ENCODE peak calls at places on chromosomes 5 and 9, in nine cellular contexts. One of them, this sample, is unnamed.

GRCh38 chr5:473344-474192 is 30.6 kb downstream of the EXOC3 start:
- DNase-seq in suprapubic skin: peak
- DNase-seq in AG10803: peak
- DNase-seq in thoracic aorta: no peak
- DNase-seq in AG09309: peak
- DNase-seq in right atrium auricular region: no peak
- DNase-seq in stomach: peak
- DNase-seq in OCI-LY7: no peak
- DNase-seq in tibial artery: peak
- DNase-seq in this sample: peak

GRCh38 chr5:146137967-146138403 is 32.6 kb upstream of the PLAC8L1 start:
- DNase-seq in AG10803: no peak
- DNase-seq in thoracic aorta: no peak
- DNase-seq in AG09309: no peak
- DNase-seq in right atrium auricular region: no peak
- DNase-seq in OCI-LY7: no peak
- DNase-seq in stomach: peak
- DNase-seq in suprapubic skin: no peak
- DNase-seq in tibial artery: no peak
- DNase-seq in this sample: peak

GRCh38 chr9:129507805-129508204 is 113.1 kb downstream of the C9orf50 start:
- DNase-seq in thoracic aorta: no peak
- DNase-seq in OCI-LY7: no peak
- DNase-seq in right atrium auricular region: no peak
- DNase-seq in AG10803: no peak
- DNase-seq in tibial artery: no peak
- DNase-seq in suprapubic skin: no peak
- DNase-seq in AG09309: no peak
- DNase-seq in stomach: no peak
- DNase-seq in this sample: no peak

GRCh38 chr9:130689937-130690700 is 3.5 kb upstream of the EXOSC2 start:
- DNase-seq in AG10803: peak
- DNase-seq in stomach: peak
- DNase-seq in suprapubic skin: no peak
- DNase-seq in thoracic aorta: peak
- DNase-seq in AG09309: peak
- DNase-seq in tibial artery: peak
- DNase-seq in right atrium auricular region: peak
- DNase-seq in OCI-LY7: peak
- DNase-seq in this sample: peak

GRCh38 chr9:114478459-114478858 is 26.8 kb downstream of the WHRN start:
- DNase-seq in stomach: no peak
- DNase-seq in AG10803: no peak
- DNase-seq in AG09309: no peak
- DNase-seq in thoracic aorta: no peak
- DNase-seq in tibial artery: no peak
- DNase-seq in suprapubic skin: no peak
- DNase-seq in OCI-LY7: no peak
- DNase-seq in right atrium auricular region: no peak
- DNase-seq in this sample: no peak

GRCh38 chr5:178293815-178294214 is 61.2 kb upstream of the PHYKPL start:
- DNase-seq in AG09309: no peak
- DNase-seq in OCI-LY7: no peak
- DNase-seq in tibial artery: peak
- DNase-seq in stomach: no peak
- DNase-seq in AG10803: no peak
- DNase-seq in right atrium auricular region: no peak
- DNase-seq in suprapubic skin: no peak
- DNase-seq in thoracic aorta: no peak
- DNase-seq in this sample: no peak

GRCh38 chr9:129869585-129870501 is 34.6 kb downstream of the USP20 start:
- DNase-seq in thoracic aorta: no peak
- DNase-seq in AG10803: no peak
- DNase-seq in stomach: no peak
- DNase-seq in AG09309: no peak
- DNase-seq in OCI-LY7: no peak
- DNase-seq in suprapubic skin: no peak
- DNase-seq in tibial artery: no peak
- DNase-seq in right atrium auricular region: no peak
- DNase-seq in this sample: no peak

GRCh38 chr9:70324963-70325362 is 66.2 kb downstream of the SMC5 start:
- DNase-seq in OCI-LY7: no peak
- DNase-seq in suprapubic skin: no peak
- DNase-seq in right atrium auricular region: no peak
- DNase-seq in thoracic aorta: no peak
- DNase-seq in AG09309: peak
- DNase-seq in tibial artery: no peak
- DNase-seq in stomach: no peak
- DNase-seq in AG10803: peak
- DNase-seq in this sample: peak

GRCh38 chr5:141870226-141870625 is 8.0 kb downstream of the PCDH1 start:
- DNase-seq in tibial artery: peak
- DNase-seq in OCI-LY7: no peak
- DNase-seq in suprapubic skin: no peak
- DNase-seq in right atrium auricular region: no peak
- DNase-seq in stomach: peak
- DNase-seq in thoracic aorta: no peak
- DNase-seq in AG09309: no peak
- DNase-seq in AG10803: no peak
- DNase-seq in this sample: no peak

GRCh38 chr5:124627815-124628214 is 118.6 kb downstream of the ZNF608 start:
- DNase-seq in thoracic aorta: no peak
- DNase-seq in AG10803: no peak
- DNase-seq in suprapubic skin: no peak
- DNase-seq in stomach: no peak
- DNase-seq in AG09309: no peak
- DNase-seq in tibial artery: no peak
- DNase-seq in right atrium auricular region: no peak
- DNase-seq in OCI-LY7: no peak
- DNase-seq in this sample: no peak

GRCh38 chr9:2109066-2109650 is 94.0 kb downstream of the SMARCA2 start:
- DNase-seq in suprapubic skin: no peak
- DNase-seq in OCI-LY7: no peak
- DNase-seq in stomach: no peak
- DNase-seq in right atrium auricular region: no peak
- DNase-seq in thoracic aorta: no peak
- DNase-seq in AG09309: peak
- DNase-seq in AG10803: peak
- DNase-seq in tibial artery: no peak
- DNase-seq in this sample: peak

GRCh38 chr5:118531276-118531675 is 457.1 kb downstream of the DTWD2 start:
- DNase-seq in AG09309: no peak
- DNase-seq in OCI-LY7: no peak
- DNase-seq in thoracic aorta: no peak
- DNase-seq in suprapubic skin: no peak
- DNase-seq in stomach: no peak
- DNase-seq in tibial artery: no peak
- DNase-seq in right atrium auricular region: no peak
- DNase-seq in AG10803: no peak
- DNase-seq in this sample: no peak

GRCh38 chr9:135741276-135742219 is 39.6 kb downstream of the KCNT1 start:
- DNase-seq in right atrium auricular region: no peak
- DNase-seq in AG09309: no peak
- DNase-seq in OCI-LY7: no peak
- DNase-seq in suprapubic skin: no peak
- DNase-seq in AG10803: no peak
- DNase-seq in thoracic aorta: no peak
- DNase-seq in stomach: no peak
- DNase-seq in tibial artery: no peak
- DNase-seq in this sample: no peak

GRCh38 chr9:136254381-136255165 is 9.0 kb upstream of the QSOX2 start:
- DNase-seq in tibial artery: no peak
- DNase-seq in AG10803: no peak
- DNase-seq in AG09309: no peak
- DNase-seq in stomach: no peak
- DNase-seq in suprapubic skin: no peak
- DNase-seq in right atrium auricular region: no peak
- DNase-seq in OCI-LY7: no peak
- DNase-seq in thoracic aorta: no peak
- DNase-seq in this sample: no peak

GRCh38 chr5:168818586-168818985 is 239.4 kb upstream of the PANK3 start:
- DNase-seq in stomach: no peak
- DNase-seq in AG09309: no peak
- DNase-seq in AG10803: no peak
- DNase-seq in right atrium auricular region: no peak
- DNase-seq in OCI-LY7: no peak
- DNase-seq in tibial artery: no peak
- DNase-seq in suprapubic skin: no peak
- DNase-seq in thoracic aorta: no peak
- DNase-seq in this sample: no peak

GRCh38 chr5:139228201-139228796 is 30.1 kb upstream of the SIL1 start:
- DNase-seq in tibial artery: no peak
- DNase-seq in AG10803: peak
- DNase-seq in suprapubic skin: no peak
- DNase-seq in thoracic aorta: no peak
- DNase-seq in stomach: no peak
- DNase-seq in right atrium auricular region: no peak
- DNase-seq in AG09309: no peak
- DNase-seq in OCI-LY7: no peak
- DNase-seq in this sample: no peak

GRCh38 chr5:143564417-143564816 is 160.9 kb upstream of the NR3C1 start:
- DNase-seq in stomach: no peak
- DNase-seq in tibial artery: no peak
- DNase-seq in right atrium auricular region: no peak
- DNase-seq in OCI-LY7: peak
- DNase-seq in AG09309: no peak
- DNase-seq in thoracic aorta: no peak
- DNase-seq in AG10803: no peak
- DNase-seq in suprapubic skin: no peak
- DNase-seq in this sample: no peak

GRCh38 chr5:174307031-174307408 is 261.5 kb downstream of the NSG2 start:
- DNase-seq in OCI-LY7: no peak
- DNase-seq in AG09309: no peak
- DNase-seq in AG10803: no peak
- DNase-seq in suprapubic skin: no peak
- DNase-seq in right atrium auricular region: peak
- DNase-seq in thoracic aorta: no peak
- DNase-seq in stomach: no peak
- DNase-seq in tibial artery: no peak
- DNase-seq in this sample: no peak

GRCh38 chr5:172943283-172943841 is 15.9 kb upstream of the RPL26L1 start:
- DNase-seq in tibial artery: peak
- DNase-seq in OCI-LY7: no peak
- DNase-seq in AG09309: peak
- DNase-seq in AG10803: peak
- DNase-seq in stomach: no peak
- DNase-seq in thoracic aorta: no peak
- DNase-seq in suprapubic skin: no peak
- DNase-seq in right atrium auricular region: no peak
- DNase-seq in this sample: peak

GRCh38 chr5:139847790-139848507 is 52.3 kb downstream of the PSD2 start:
- DNase-seq in stomach: peak
- DNase-seq in suprapubic skin: no peak
- DNase-seq in AG09309: no peak
- DNase-seq in right atrium auricular region: peak
- DNase-seq in tibial artery: peak
- DNase-seq in OCI-LY7: peak
- DNase-seq in AG10803: peak
- DNase-seq in thoracic aorta: peak
- DNase-seq in this sample: peak

GRCh38 chr9:110048976-110049698 is 158.8 kb downstream of the C9orf152 start:
- DNase-seq in AG10803: no peak
- DNase-seq in thoracic aorta: no peak
- DNase-seq in suprapubic skin: no peak
- DNase-seq in AG09309: no peak
- DNase-seq in OCI-LY7: peak
- DNase-seq in stomach: no peak
- DNase-seq in right atrium auricular region: no peak
- DNase-seq in tibial artery: peak
- DNase-seq in this sample: peak

GRCh38 chr5:168747987-168748777 is 169.0 kb upstream of the PANK3 start:
- DNase-seq in AG09309: no peak
- DNase-seq in stomach: no peak
- DNase-seq in AG10803: peak
- DNase-seq in thoracic aorta: no peak
- DNase-seq in suprapubic skin: no peak
- DNase-seq in right atrium auricular region: no peak
- DNase-seq in OCI-LY7: peak
- DNase-seq in tibial artery: peak
- DNase-seq in this sample: no peak

GRCh38 chr9:127347831-127348699 is 48.9 kb upstream of the SLC2A8 start:
- DNase-seq in right atrium auricular region: no peak
- DNase-seq in suprapubic skin: no peak
- DNase-seq in stomach: peak
- DNase-seq in tibial artery: no peak
- DNase-seq in OCI-LY7: peak
- DNase-seq in AG10803: peak
- DNase-seq in thoracic aorta: no peak
- DNase-seq in AG09309: no peak
- DNase-seq in this sample: peak
- TF ChIP-seq CTCF in right atrium auricular region: no peak
- TF ChIP-seq CTCF in suprapubic skin: no peak
- TF ChIP-seq CTCF in stomach: peak
- TF ChIP-seq CTCF in tibial artery: peak
- TF ChIP-seq CTCF in OCI-LY7: peak
- TF ChIP-seq CTCF in AG10803: peak
- TF ChIP-seq CTCF in thoracic aorta: peak
- TF ChIP-seq CTCF in AG09309: no peak
- TF ChIP-seq CTCF in this sample: peak

GRCh38 chr9:133476531-133476930 is 2.4 kb downstream of the SLC2A6 start:
- DNase-seq in AG09309: no peak
- DNase-seq in right atrium auricular region: no peak
- DNase-seq in AG10803: no peak
- DNase-seq in tibial artery: no peak
- DNase-seq in suprapubic skin: no peak
- DNase-seq in thoracic aorta: no peak
- DNase-seq in OCI-LY7: no peak
- DNase-seq in stomach: no peak
- DNase-seq in this sample: no peak
- H3K4me3 ChIP-seq in AG09309: no peak
- H3K4me3 ChIP-seq in right atrium auricular region: no peak
- H3K4me3 ChIP-seq in AG10803: no peak
- H3K4me3 ChIP-seq in tibial artery: no peak
- H3K4me3 ChIP-seq in suprapubic skin: no peak
- H3K4me3 ChIP-seq in thoracic aorta: no peak
- H3K4me3 ChIP-seq in OCI-LY7: no peak
- H3K4me3 ChIP-seq in stomach: no peak
- H3K4me3 ChIP-seq in this sample: no peak

GRCh38 chr9:20394928-20395327 is 227.4 kb downstream of the MLLT3 start:
- DNase-seq in AG10803: no peak
- DNase-seq in stomach: no peak
- DNase-seq in thoracic aorta: no peak
- DNase-seq in OCI-LY7: no peak
- DNase-seq in AG09309: no peak
- DNase-seq in right atrium auricular region: no peak
- DNase-seq in tibial artery: no peak
- DNase-seq in suprapubic skin: no peak
- DNase-seq in this sample: no peak
- TF ChIP-seq CTCF in AG10803: no peak
- TF ChIP-seq CTCF in stomach: no peak
- TF ChIP-seq CTCF in thoracic aorta: no peak
- TF ChIP-seq CTCF in OCI-LY7: no peak
- TF ChIP-seq CTCF in AG09309: no peak
- TF ChIP-seq CTCF in right atrium auricular region: no peak
- TF ChIP-seq CTCF in tibial artery: no peak
- TF ChIP-seq CTCF in suprapubic skin: no peak
- TF ChIP-seq CTCF in this sample: no peak

DNA sequence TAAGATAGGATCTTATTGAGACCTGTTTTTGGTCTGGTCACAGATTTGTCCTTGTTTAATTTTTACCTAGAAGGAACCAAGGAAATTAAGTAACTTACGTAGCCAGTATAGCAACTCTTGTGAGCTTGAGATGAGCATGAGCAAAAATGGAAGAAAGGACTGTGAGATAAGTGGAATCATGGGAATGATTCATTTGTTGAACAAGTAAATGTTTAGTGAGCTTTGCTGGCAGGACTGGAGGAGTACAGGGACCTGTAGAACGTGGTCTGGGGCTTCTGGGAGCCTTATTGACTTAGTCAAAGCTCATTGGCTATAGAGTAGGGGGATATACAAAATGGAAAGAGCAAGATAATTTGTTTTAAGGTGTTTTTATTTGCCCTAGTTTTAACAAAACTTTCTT is 3.0 kb downstream of the RAD23B start:
- DNase-seq in AG09309: no peak
- DNase-seq in tibial artery: no peak
- DNase-seq in right atrium auricular region: no peak
- DNase-seq in stomach: no peak
- DNase-seq in AG10803: no peak
- DNase-seq in OCI-LY7: no peak
- DNase-seq in thoracic aorta: no peak
- DNase-seq in suprapubic skin: no peak
- DNase-seq in this sample: no peak
- H3K4me3 ChIP-seq in AG09309: peak
- H3K4me3 ChIP-seq in tibial artery: peak
- H3K4me3 ChIP-seq in right atrium auricular region: no peak
- H3K4me3 ChIP-seq in stomach: no peak
- H3K4me3 ChIP-seq in AG10803: peak
- H3K4me3 ChIP-seq in OCI-LY7: peak
- H3K4me3 ChIP-seq in thoracic aorta: peak
- H3K4me3 ChIP-seq in suprapubic skin: peak
- H3K4me3 ChIP-seq in this sample: peak

This sample was measured in astrocyte of the spinal cord.